ENCODE peak calls at places on chromosomes 13 and 19, in ten cellular contexts. O is left ventricle myocardium superior; J is kidney; N is stimulated activated CD4-positive, alpha-beta T cell treated with anti-CD3 and anti-CD28 coated beads, Interleukin-1b, Interleukin-23, amount 100 ng/mL, for 24 hours; G is pancreas; F is fibroblast of pulmonary artery; P is Calu3; T is stimulated activated naive CD8-positive, alpha-beta T cell treated with anti-CD3 and anti-CD28 coated beads, Interleukin-15, Interleukin-2, amounts not matched to agents 100 U/mL and 50 U/mL, for 24 hours; I is aorta; W is HEK293T. S is an unnamed sample.

GRCh38 chr19:49855676-49856573 is 5.0 kb downstream of the PTOV1 start:
- DNase-seq in O (no peak), J (no peak), N (no peak), G (no peak), F (no peak), P (peak), T (no peak), I (no peak), W (no peak), S (no peak)

GRCh38 chr13:42007844-42008243 is 40.6 kb upstream of the DGKH start:
- DNase-seq in O (no peak), J (no peak), N (no peak), G (no peak), F (peak), P (no peak), T (no peak), I (no peak), W (no peak), S (no peak)

GRCh38 chr13:51958217-51958547 is 53.1 kb downstream of the ATP7B start:
- DNase-seq in O (no peak), J (no peak), N (no peak), G (no peak), F (no peak), P (peak), T (no peak), I (no peak), W (no peak), S (peak)

GRCh38 chr13:40076765-40077362 is 421.4 kb downstream of the COG6 start:
- DNase-seq in O (no peak), J (no peak), N (no peak), G (no peak), F (no peak), P (no peak), T (no peak), I (no peak), W (no peak), S (no peak)

GRCh38 chr19:2848625-2849024 is 7.3 kb downstream of the ZNF555 start:
- DNase-seq in O (no peak), J (no peak), N (no peak), G (no peak), F (no peak), P (no peak), T (no peak), I (no peak), W (no peak), S (no peak)

GRCh38 chr13:110230661-110231347 is 76.2 kb downstream of the COL4A1 start:
- DNase-seq in O (no peak), J (no peak), N (no peak), G (no peak), F (no peak), P (no peak), T (no peak), I (no peak), W (no peak), S (no peak)

GRCh38 chr13:21435710-21436151 is 23.4 kb downstream of the ZDHHC20 start:
- DNase-seq in O (peak), J (peak), N (no peak), G (peak), F (peak), P (peak), T (peak), I (no peak), W (no peak), S (no peak)

GRCh38 chr13:59356607-59357006 is 807.1 kb downstream of the DIAPH3 start:
- DNase-seq in O (peak), J (peak), N (no peak), G (peak), F (peak), P (no peak), T (no peak), I (peak), W (no peak), S (peak)

GRCh38 chr19:43525836-43526771 is 897 bp downstream of the ETHE1 start:
- DNase-seq in O (peak), J (peak), N (no peak), G (no peak), F (no peak), P (peak), T (peak), I (peak), W (no peak), S (no peak)

GRCh38 chr13:59771272-59771671 is 392.5 kb downstream of the DIAPH3 start:
- DNase-seq in O (no peak), J (no peak), N (no peak), G (no peak), F (peak), P (no peak), T (no peak), I (no peak), W (no peak), S (no peak)

GRCh38 chr19:49574206-49574755 is 6.1 kb downstream of the NOSIP start:
- DNase-seq in O (no peak), J (no peak), N (no peak), G (no peak), F (no peak), P (no peak), T (no peak), I (no peak), W (no peak), S (no peak)

GRCh38 chr13:99206873-99207272 is 6.2 kb downstream of the UBAC2 start:
- DNase-seq in O (no peak), J (no peak), N (no peak), G (no peak), F (no peak), P (no peak), T (no peak), I (no peak), W (no peak), S (no peak)

GRCh38 chr13:71610876-71611275 is 256.1 kb downstream of the DACH1 start:
- DNase-seq in O (no peak), J (no peak), N (no peak), G (no peak), F (no peak), P (no peak), T (no peak), I (no peak), W (peak), S (no peak)

S was measured in NCI-H2081.